ENCODE peak calls at places on chromosomes 2 and 18, in eight cellular contexts. One of them, this sample, is unnamed.

GRCh38 chr2:43846140-43846793 is 7.5 kb downstream of the ABCG8 start:
- DNase-seq in T-helper 2 cell: no peak
- DNase-seq in activated T-cell treated with anti-CD3 and anti-CD28 coated beads for 1 hour: no peak
- DNase-seq in LHCN-M2: no peak
- DNase-seq in H7: no peak
- DNase-seq in RPMI7951: no peak
- DNase-seq in Caco-2: no peak
- DNase-seq in posterior vena cava: no peak
- DNase-seq in this sample: no peak

GRCh38 chr2:133266075-133266925 is 302.0 kb downstream of the NCKAP5 start:
- DNase-seq in T-helper 2 cell: no peak
- DNase-seq in H7: peak
- DNase-seq in RPMI7951: no peak
- DNase-seq in LHCN-M2: no peak
- DNase-seq in activated T-cell treated with anti-CD3 and anti-CD28 coated beads for 1 hour: no peak
- DNase-seq in Caco-2: no peak
- DNase-seq in posterior vena cava: no peak
- DNase-seq in this sample: no peak

GRCh38 chr18:49520661-49521145 is 33.7 kb upstream of the C18orf32 start:
- DNase-seq in T-helper 2 cell: no peak
- DNase-seq in H7: no peak
- DNase-seq in activated T-cell treated with anti-CD3 and anti-CD28 coated beads for 1 hour: no peak
- DNase-seq in Caco-2: no peak
- DNase-seq in posterior vena cava: no peak
- DNase-seq in RPMI7951: peak
- DNase-seq in LHCN-M2: peak
- DNase-seq in this sample: no peak

GRCh38 chr2:182616471-182617393 is 99.3 kb upstream of the DNAJC10 start:
- DNase-seq in H7: no peak
- DNase-seq in activated T-cell treated with anti-CD3 and anti-CD28 coated beads for 1 hour: no peak
- DNase-seq in posterior vena cava: no peak
- DNase-seq in Caco-2: peak
- DNase-seq in T-helper 2 cell: no peak
- DNase-seq in LHCN-M2: peak
- DNase-seq in RPMI7951: no peak
- DNase-seq in this sample: no peak

GRCh38 chr2:73901143-73901542 is 8.3 kb downstream of the ACTG2 start:
- DNase-seq in T-helper 2 cell: no peak
- DNase-seq in RPMI7951: no peak
- DNase-seq in activated T-cell treated with anti-CD3 and anti-CD28 coated beads for 1 hour: no peak
- DNase-seq in H7: no peak
- DNase-seq in LHCN-M2: no peak
- DNase-seq in posterior vena cava: no peak
- DNase-seq in Caco-2: no peak
- DNase-seq in this sample: peak

GRCh38 chr2:212037062-212037461 is 501.5 kb downstream of the ERBB4 start:
- DNase-seq in H7: no peak
- DNase-seq in Caco-2: no peak
- DNase-seq in RPMI7951: no peak
- DNase-seq in T-helper 2 cell: no peak
- DNase-seq in posterior vena cava: no peak
- DNase-seq in activated T-cell treated with anti-CD3 and anti-CD28 coated beads for 1 hour: no peak
- DNase-seq in LHCN-M2: no peak
- DNase-seq in this sample: no peak

GRCh38 chr18:58438161-58438983 is 190.5 kb downstream of the ALPK2 start:
- DNase-seq in posterior vena cava: no peak
- DNase-seq in RPMI7951: peak
- DNase-seq in LHCN-M2: no peak
- DNase-seq in activated T-cell treated with anti-CD3 and anti-CD28 coated beads for 1 hour: no peak
- DNase-seq in H7: no peak
- DNase-seq in Caco-2: peak
- DNase-seq in T-helper 2 cell: no peak
- DNase-seq in this sample: no peak

GRCh38 chr18:59846814-59847490 is 52.8 kb upstream of the PMAIP1 start:
- DNase-seq in Caco-2: peak
- DNase-seq in T-helper 2 cell: no peak
- DNase-seq in RPMI7951: peak
- DNase-seq in activated T-cell treated with anti-CD3 and anti-CD28 coated beads for 1 hour: no peak
- DNase-seq in posterior vena cava: no peak
- DNase-seq in H7: peak
- DNase-seq in LHCN-M2: no peak
- DNase-seq in this sample: peak

GRCh38 chr18:57404345-57404744 is 30.8 kb upstream of the ONECUT2 start:
- DNase-seq in RPMI7951: no peak
- DNase-seq in LHCN-M2: no peak
- DNase-seq in activated T-cell treated with anti-CD3 and anti-CD28 coated beads for 1 hour: no peak
- DNase-seq in T-helper 2 cell: no peak
- DNase-seq in H7: no peak
- DNase-seq in Caco-2: no peak
- DNase-seq in posterior vena cava: no peak
- DNase-seq in this sample: no peak

GRCh38 chr18:78136986-78137385 is 842.6 kb upstream of the SALL3 start:
- DNase-seq in Caco-2: no peak
- DNase-seq in LHCN-M2: no peak
- DNase-seq in H7: no peak
- DNase-seq in T-helper 2 cell: no peak
- DNase-seq in posterior vena cava: no peak
- DNase-seq in RPMI7951: no peak
- DNase-seq in activated T-cell treated with anti-CD3 and anti-CD28 coated beads for 1 hour: no peak
- DNase-seq in this sample: no peak

GRCh38 chr2:111930875-111931274 is 32.5 kb downstream of the MERTK start:
- DNase-seq in activated T-cell treated with anti-CD3 and anti-CD28 coated beads for 1 hour: no peak
- DNase-seq in RPMI7951: peak
- DNase-seq in LHCN-M2: peak
- DNase-seq in Caco-2: no peak
- DNase-seq in posterior vena cava: no peak
- DNase-seq in T-helper 2 cell: no peak
- DNase-seq in H7: no peak
- DNase-seq in this sample: no peak

GRCh38 chr2:40244251-40245010 is 207.5 kb downstream of the SLC8A1 start:
- DNase-seq in T-helper 2 cell: no peak
- DNase-seq in Caco-2: peak
- DNase-seq in activated T-cell treated with anti-CD3 and anti-CD28 coated beads for 1 hour: no peak
- DNase-seq in RPMI7951: peak
- DNase-seq in H7: peak
- DNase-seq in posterior vena cava: peak
- DNase-seq in LHCN-M2: peak
- DNase-seq in this sample: peak

GRCh38 chr2:54673501-54673998 is 49.9 kb upstream of the EML6 start:
- DNase-seq in posterior vena cava: peak
- DNase-seq in Caco-2: no peak
- DNase-seq in RPMI7951: peak
- DNase-seq in activated T-cell treated with anti-CD3 and anti-CD28 coated beads for 1 hour: no peak
- DNase-seq in LHCN-M2: no peak
- DNase-seq in T-helper 2 cell: no peak
- DNase-seq in H7: no peak
- DNase-seq in this sample: peak

GRCh38 chr2:43676322-43677050 is at the start of gene C1GALT1C1L:
- DNase-seq in H7: peak
- DNase-seq in Caco-2: peak
- DNase-seq in activated T-cell treated with anti-CD3 and anti-CD28 coated beads for 1 hour: peak
- DNase-seq in posterior vena cava: peak
- DNase-seq in LHCN-M2: peak
- DNase-seq in T-helper 2 cell: no peak
- DNase-seq in RPMI7951: peak
- DNase-seq in this sample: peak

GRCh38 chr18:43760010-43760409 is 482.7 kb upstream of the SYT4 start:
- DNase-seq in activated T-cell treated with anti-CD3 and anti-CD28 coated beads for 1 hour: no peak
- DNase-seq in Caco-2: no peak
- DNase-seq in T-helper 2 cell: no peak
- DNase-seq in RPMI7951: no peak
- DNase-seq in LHCN-M2: no peak
- DNase-seq in posterior vena cava: no peak
- DNase-seq in H7: no peak
- DNase-seq in this sample: no peak

GRCh38 chr18:74832999-74833398 is 235.3 kb downstream of the ZNF407 start:
- DNase-seq in RPMI7951: no peak
- DNase-seq in activated T-cell treated with anti-CD3 and anti-CD28 coated beads for 1 hour: no peak
- DNase-seq in Caco-2: no peak
- DNase-seq in posterior vena cava: no peak
- DNase-seq in LHCN-M2: peak
- DNase-seq in H7: no peak
- DNase-seq in T-helper 2 cell: no peak
- DNase-seq in this sample: no peak

GRCh38 chr2:164439235-164439634 is 182.0 kb downstream of the GRB14 start:
- DNase-seq in activated T-cell treated with anti-CD3 and anti-CD28 coated beads for 1 hour: no peak
- DNase-seq in LHCN-M2: no peak
- DNase-seq in RPMI7951: no peak
- DNase-seq in H7: no peak
- DNase-seq in posterior vena cava: no peak
- DNase-seq in T-helper 2 cell: no peak
- DNase-seq in Caco-2: no peak
- DNase-seq in this sample: no peak

GRCh38 chr2:10438688-10439087 is 9.4 kb downstream of the ODC1 start:
- DNase-seq in H7: peak
- DNase-seq in RPMI7951: no peak
- DNase-seq in T-helper 2 cell: no peak
- DNase-seq in Caco-2: no peak
- DNase-seq in LHCN-M2: no peak
- DNase-seq in posterior vena cava: no peak
- DNase-seq in activated T-cell treated with anti-CD3 and anti-CD28 coated beads for 1 hour: no peak
- DNase-seq in this sample: no peak

GRCh38 chr18:3703732-3704176 is 253.8 kb downstream of the TGIF1 start:
- DNase-seq in T-helper 2 cell: no peak
- DNase-seq in RPMI7951: peak
- DNase-seq in Caco-2: peak
- DNase-seq in activated T-cell treated with anti-CD3 and anti-CD28 coated beads for 1 hour: no peak
- DNase-seq in posterior vena cava: no peak
- DNase-seq in LHCN-M2: peak
- DNase-seq in H7: peak
- DNase-seq in this sample: no peak

GRCh38 chr2:69911985-69912563 is 2.8 kb upstream of the MXD1 start:
- DNase-seq in activated T-cell treated with anti-CD3 and anti-CD28 coated beads for 1 hour: no peak
- DNase-seq in H7: peak
- DNase-seq in T-helper 2 cell: no peak
- DNase-seq in Caco-2: no peak
- DNase-seq in LHCN-M2: peak
- DNase-seq in posterior vena cava: no peak
- DNase-seq in RPMI7951: peak
- DNase-seq in this sample: no peak

GRCh38 chr2:181658444-181658843 is 1.5 kb upstream of the CERKL start:
- DNase-seq in RPMI7951: no peak
- DNase-seq in H7: no peak
- DNase-seq in T-helper 2 cell: no peak
- DNase-seq in activated T-cell treated with anti-CD3 and anti-CD28 coated beads for 1 hour: no peak
- DNase-seq in posterior vena cava: no peak
- DNase-seq in LHCN-M2: no peak
- DNase-seq in Caco-2: no peak
- DNase-seq in this sample: no peak

GRCh38 chr2:9378433-9379371 is 44.6 kb downstream of the ITGB1BP1 start:
- DNase-seq in Caco-2: no peak
- DNase-seq in posterior vena cava: peak
- DNase-seq in activated T-cell treated with anti-CD3 and anti-CD28 coated beads for 1 hour: no peak
- DNase-seq in LHCN-M2: peak
- DNase-seq in T-helper 2 cell: no peak
- DNase-seq in H7: peak
- DNase-seq in RPMI7951: peak
- DNase-seq in this sample: peak

GRCh38 chr2:41728757-41729338 is 319.0 kb upstream of the PKDCC start:
- DNase-seq in posterior vena cava: no peak
- DNase-seq in T-helper 2 cell: no peak
- DNase-seq in activated T-cell treated with anti-CD3 and anti-CD28 coated beads for 1 hour: no peak
- DNase-seq in Caco-2: no peak
- DNase-seq in LHCN-M2: no peak
- DNase-seq in RPMI7951: no peak
- DNase-seq in H7: no peak
- DNase-seq in this sample: no peak

GRCh38 chr2:113009617-113010016 is 4.4 kb downstream of the IL36A start:
- DNase-seq in activated T-cell treated with anti-CD3 and anti-CD28 coated beads for 1 hour: no peak
- DNase-seq in H7: no peak
- DNase-seq in Caco-2: no peak
- DNase-seq in posterior vena cava: no peak
- DNase-seq in T-helper 2 cell: no peak
- DNase-seq in RPMI7951: no peak
- DNase-seq in LHCN-M2: no peak
- DNase-seq in this sample: no peak

GRCh38 chr2:104745856-104746255 is 108.1 kb upstream of the POU3F3 start:
- DNase-seq in T-helper 2 cell: no peak
- DNase-seq in activated T-cell treated with anti-CD3 and anti-CD28 coated beads for 1 hour: no peak
- DNase-seq in LHCN-M2: no peak
- DNase-seq in H7: peak
- DNase-seq in Caco-2: no peak
- DNase-seq in posterior vena cava: no peak
- DNase-seq in RPMI7951: no peak
- DNase-seq in this sample: no peak

GRCh38 chr18:28974504-28974903 is 797.6 kb upstream of the CDH2 start:
- DNase-seq in Caco-2: no peak
- DNase-seq in LHCN-M2: no peak
- DNase-seq in activated T-cell treated with anti-CD3 and anti-CD28 coated beads for 1 hour: no peak
- DNase-seq in T-helper 2 cell: no peak
- DNase-seq in RPMI7951: no peak
- DNase-seq in posterior vena cava: no peak
- DNase-seq in H7: no peak
- DNase-seq in this sample: no peak